ENCODE peak calls at places on chromosomes 7 and 10, in eight cellular contexts. H, L, V, G, Z, N, W and P are unnamed samples.
A peak's percentile ranks its signal among the peaks of the same experiment; 100 is the strongest.

GRCh38 chr10:88095291-88095721 is 231.9 kb downstream of the PTEN start:
- DNase-seq in H (no peak), L (no peak), V (no peak), G (no peak), Z (no peak), N (no peak), W (no peak), P (no peak)

GRCh38 chr7:3482147-3482921 is 181.3 kb downstream of the SDK1 start:
- DNase-seq in H (peak; percentile 15), L (no peak), V (peak; percentile 70), G (no peak), Z (no peak), N (peak; percentile 55), W (no peak), P (no peak)

GRCh38 chr10:59391060-59391459 is 28.7 kb upstream of the FAM13C start:
- DNase-seq in H (no peak), L (no peak), V (no peak), G (no peak), Z (no peak), N (no peak), W (no peak), P (no peak)

GRCh38 chr7:94182066-94182465 is 177.9 kb upstream of the BET1 start:
- DNase-seq in H (no peak), L (no peak), V (peak; percentile 35), G (no peak), Z (no peak), N (no peak), W (no peak), P (no peak)

GRCh38 chr10:7687228-7687907 is 15.7 kb upstream of the ITIH2 start:
- DNase-seq in H (peak; percentile 81), L (peak; percentile 84), V (peak; percentile 69), G (peak; percentile 55), Z (peak; percentile 88), N (peak; percentile 95), W (peak; percentile 82), P (peak; percentile 88)

GRCh38 chr10:12375076-12375504 is 25.7 kb downstream of the CAMK1D start:
- DNase-seq in H (no peak), L (no peak), V (no peak), G (no peak), Z (no peak), N (no peak), W (peak; percentile 39), P (no peak)

GRCh38 chr10:62071846-62072281 is 170.4 kb downstream of the ARID5B start:
- DNase-seq in H (no peak), L (no peak), V (no peak), G (no peak), Z (no peak), N (no peak), W (no peak), P (no peak)

GRCh38 chr7:7156663-7157062 is 25.7 kb upstream of the C1GALT1 start:
- DNase-seq in H (no peak), L (no peak), V (no peak), G (no peak), Z (no peak), N (peak; percentile 81), W (no peak), P (no peak)

GRCh38 chr7:128795129-128795528 is 3.4 kb downstream of the CCDC136 start:
- DNase-seq in H (no peak), L (no peak), V (no peak), G (no peak), Z (no peak), N (no peak), W (no peak), P (no peak)

GRCh38 chr10:84613336-84614021 is 285.1 kb downstream of the CCSER2 start:
- DNase-seq in H (peak; percentile 18), L (no peak), V (peak; percentile 24), G (no peak), Z (no peak), N (peak; percentile 77), W (no peak), P (no peak)

GRCh38 chr7:155457544-155458316 is at the start of gene EN2:
- DNase-seq in H (no peak), L (no peak), V (no peak), G (no peak), Z (no peak), N (no peak), W (peak; percentile 45), P (no peak)

GRCh38 chr10:100516847-100517246 is 2.8 kb downstream of the SEC31B start:
- DNase-seq in H (no peak), L (no peak), V (no peak), G (no peak), Z (no peak), N (peak; percentile 24), W (no peak), P (no peak)

GRCh38 chr7:111199643-111200042 is 108.7 kb downstream of the LRRN3 start:
- DNase-seq in H (no peak), L (no peak), V (peak; percentile 2), G (no peak), Z (no peak), N (no peak), W (no peak), P (no peak)

GRCh38 chr10:34539533-34540315 is 275.4 kb downstream of the PARD3 start:
- DNase-seq in H (peak; percentile 19), L (no peak), V (no peak), G (no peak), Z (no peak), N (peak; percentile 73), W (no peak), P (no peak)
- H3K4me3 ChIP-seq in H (peak overlapping the region; percentile 17), L (no peak overlapping the region), V (peak overlapping the region; percentile 16), G (no peak overlapping the region), Z (no peak overlapping the region), N (peak overlapping the region; percentile 37), W (peak overlapping the region; percentile 3), P (no peak overlapping the region)

GRCh38 chr7:32506266-32507054 is 11.2 kb downstream of the AVL9 start:
- DNase-seq in H (no peak), L (no peak), V (peak; percentile 78), G (no peak), Z (no peak), N (peak; percentile 10), W (no peak), P (no peak)
- H3K27ac ChIP-seq in H (no peak overlapping the region), L (no peak overlapping the region), V (peak overlapping the region; percentile 45), G (no peak overlapping the region), Z (no peak overlapping the region), N (no peak overlapping the region), W (no peak overlapping the region), P (no peak overlapping the region)

GRCh38 chr7:47506716-47507354 is 75.1 kb downstream of the TNS3 start:
- DNase-seq in H (no peak), L (no peak), V (no peak), G (no peak), Z (no peak), N (no peak), W (no peak), P (no peak)
- H3K4me1 ChIP-seq in H (peaks cover 15% of the 10 kb centered on the region), L (peaks cover 39% of the 10 kb centered on the region), V (peaks cover 97% of the 10 kb centered on the region), G (no peaks in the 10 kb centered on the region), Z (peaks cover 47% of the 10 kb centered on the region), N (peaks cover 63% of the 10 kb centered on the region), W (peaks cover 25% of the 10 kb centered on the region), P (peaks cover 38% of the 10 kb centered on the region)

GRCh38 chr10:112535432-112536038 is 88.5 kb downstream of the VTI1A start:
- DNase-seq in H (no peak), L (no peak), V (no peak), G (no peak), Z (no peak), N (peak; percentile 26), W (no peak), P (no peak)

GRCh38 chr10:112532053-112532658 is 85.1 kb downstream of the VTI1A start:
- DNase-seq in H (no peak), L (no peak), V (no peak), G (no peak), Z (no peak), N (no peak), W (no peak), P (no peak)

GRCh38 chr10:112539340-112539739 is 92.3 kb downstream of the VTI1A start:
- DNase-seq in H (no peak), L (no peak), V (no peak), G (no peak), Z (no peak), N (no peak), W (no peak), P (no peak)

GRCh38 chr10:112536663-112537062 is 89.6 kb downstream of the VTI1A start:
- DNase-seq in H (no peak), L (no peak), V (no peak), G (no peak), Z (no peak), N (no peak), W (no peak), P (no peak)
- H3K4me3 ChIP-seq in H (no peak overlapping the region), L (no peak overlapping the region), V (no peak overlapping the region), G (no peak overlapping the region), Z (no peak overlapping the region), N (no peak overlapping the region), W (no peak overlapping the region), P (no peak overlapping the region)

GRCh38 chr10:47379901-47380300 is 4.2 kb downstream of the ZNF488 start:
- DNase-seq in H (no peak), L (peak; percentile 22), V (no peak), G (no peak), Z (no peak), N (no peak), W (no peak), P (no peak)
- H3K27ac ChIP-seq in H (no peak overlapping the region), L (no peak overlapping the region), V (no peak overlapping the region), G (no peak overlapping the region), Z (no peak overlapping the region), N (no peak overlapping the region), W (no peak overlapping the region), P (no peak overlapping the region)

GRCh38 chr7:1641173-1641572 is 28.9 kb upstream of the ELFN1 start:
- DNase-seq in H (no peak), L (no peak), V (no peak), G (no peak), Z (no peak), N (no peak), W (no peak), P (no peak)
- H3K4me1 ChIP-seq in H (no peaks in the 10 kb centered on the region), L (no peaks in the 10 kb centered on the region), V (peaks cover 6% of the 10 kb centered on the region), G (no peaks in the 10 kb centered on the region), Z (no peaks in the 10 kb centered on the region), N (peaks cover 22% of the 10 kb centered on the region), W (no peaks in the 10 kb centered on the region), P (no peaks in the 10 kb centered on the region)

GRCh38 chr7:16466087-16466472 is 542 bp upstream of the SOSTDC1 start:
- DNase-seq in H (no peak), L (no peak), V (no peak), G (no peak), Z (no peak), N (no peak), W (no peak), P (no peak)
- H3K4me3 ChIP-seq in H (peak overlapping the region; percentile 13), L (peak overlapping the region; percentile 32), V (no peak overlapping the region), G (no peak overlapping the region), Z (no peak overlapping the region), N (no peak overlapping the region), W (no peak overlapping the region), P (no peak overlapping the region)